ENCODE peak calls at places on chromosomes 1 and 21, in five cellular contexts. R, J, G, C and M are unnamed samples.

GRCh38 chr1:169451425-169451824 is 24.2 kb upstream of the CCDC181 start:
- DNase-seq in R (no peak), J (no peak), G (no peak), C (no peak), M (no peak)

GRCh38 chr1:40107290-40107959 is 10.4 kb upstream of the PPT1 start:
- DNase-seq in R (no peak), J (no peak), G (no peak), C (no peak), M (no peak)

GRCh38 chr1:215636258-215636965 is 69.3 kb downstream of the KCTD3 start:
- DNase-seq in R (no peak), J (peak; percentile 75), G (peak; percentile 70), C (no peak), M (peak; percentile 50)

GRCh38 chr1:179353546-179353945 is 12.2 kb upstream of the AXDND1 start:
- DNase-seq in R (no peak), J (peak; percentile 73), G (peak; percentile 71), C (no peak), M (peak; percentile 26)

GRCh38 chr21:41954654-41955499 is 1.1 kb upstream of the C2CD2 start:
- DNase-seq in R (no peak), J (no peak), G (no peak), C (no peak), M (no peak)

GRCh38 chr1:91912267-91912666 is 26.3 kb upstream of the TGFBR3 start:
- DNase-seq in R (no peak), J (no peak), G (no peak), C (no peak), M (no peak)

GRCh38 chr1:185681034-185681633 is 53.1 kb upstream of the HMCN1 start:
- DNase-seq in R (peak; percentile 12), J (no peak), G (peak; percentile 26), C (peak; percentile 41), M (no peak)

GRCh38 chr1:154729598-154729997 is 121.6 kb upstream of the ADAR start:
- DNase-seq in R (peak; percentile 16), J (no peak), G (no peak), C (no peak), M (no peak)

GRCh38 chr1:206708058-206708457 is 23.4 kb downstream of the MAPKAPK2 start:
- DNase-seq in R (no peak), J (peak; percentile 61), G (no peak), C (no peak), M (no peak)

GRCh38 chr1:229001467-229001866 is 266.2 kb downstream of the RHOU start:
- DNase-seq in R (no peak), J (no peak), G (no peak), C (peak; percentile 8), M (no peak)

GRCh38 chr1:54666333-54666732 is 24.7 kb downstream of the MROH7 start:
- DNase-seq in R (no peak), J (no peak), G (no peak), C (no peak), M (no peak)

GRCh38 chr1:194062526-194062925 is 876.1 kb upstream of the B3GALT2 start:
- DNase-seq in R (no peak), J (no peak), G (no peak), C (no peak), M (no peak)

GRCh38 chr1:178258521-178258920 is 164.6 kb downstream of the RASAL2 start:
- DNase-seq in R (no peak), J (no peak), G (peak; percentile 35), C (no peak), M (no peak)
- H3K36me3 ChIP-seq in R (no peaks in the 10 kb centered on the region), J (no peaks in the 10 kb centered on the region), G (no peaks in the 10 kb centered on the region), C (no peaks in the 10 kb centered on the region), M (no peaks in the 10 kb centered on the region)

GRCh38 chr1:226736001-226736907 is 2.8 kb downstream of the ITPKB start:
- DNase-seq in R (no peak), J (peak; percentile 86), G (no peak), C (peak; percentile 29), M (no peak)
- H3K4me3 ChIP-seq in R (no peak overlapping the region), J (peak overlapping the region; percentile 85), G (no peak overlapping the region), C (peak overlapping the region; percentile 99), M (no peak overlapping the region)

DNA sequence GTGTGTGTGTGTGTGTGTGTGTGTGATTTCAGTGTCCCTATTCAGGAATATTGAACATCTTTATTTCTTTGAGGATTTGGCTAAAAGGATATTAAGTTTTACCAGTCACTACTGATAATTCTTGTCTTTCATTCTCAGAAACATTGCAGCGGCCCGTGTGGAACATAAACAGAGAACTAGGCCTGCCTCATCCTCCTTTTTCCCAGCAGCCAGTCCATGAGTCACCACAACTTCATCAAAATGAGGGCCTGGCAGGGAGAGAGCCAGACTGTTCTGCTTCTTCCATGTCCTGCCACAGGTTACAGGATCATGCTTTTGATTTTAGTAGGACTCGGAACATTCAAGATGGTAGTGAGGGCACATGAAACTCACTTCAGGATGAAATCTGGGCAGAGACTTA is 50.7 kb downstream of the LRIG2 start:
- DNase-seq in R (no peak), J (no peak), G (peak; percentile 74), C (no peak), M (no peak)
- H3K36me3 ChIP-seq in R (peaks cover 81% of the 10 kb centered on the region), J (peaks cover 76% of the 10 kb centered on the region), G (peaks cover 5% of the 10 kb centered on the region), C (peaks cover 78% of the 10 kb centered on the region), M (peaks cover 16% of the 10 kb centered on the region)

GRCh38 chr1:164635074-164635783 is 76.2 kb downstream of the PBX1 start:
- DNase-seq in R (no peak), J (no peak), G (no peak), C (no peak), M (no peak)
- H3K4me3 ChIP-seq in R (no peak overlapping the region), J (no peak overlapping the region), G (no peak overlapping the region), C (no peak overlapping the region), M (no peak overlapping the region)

DNA sequence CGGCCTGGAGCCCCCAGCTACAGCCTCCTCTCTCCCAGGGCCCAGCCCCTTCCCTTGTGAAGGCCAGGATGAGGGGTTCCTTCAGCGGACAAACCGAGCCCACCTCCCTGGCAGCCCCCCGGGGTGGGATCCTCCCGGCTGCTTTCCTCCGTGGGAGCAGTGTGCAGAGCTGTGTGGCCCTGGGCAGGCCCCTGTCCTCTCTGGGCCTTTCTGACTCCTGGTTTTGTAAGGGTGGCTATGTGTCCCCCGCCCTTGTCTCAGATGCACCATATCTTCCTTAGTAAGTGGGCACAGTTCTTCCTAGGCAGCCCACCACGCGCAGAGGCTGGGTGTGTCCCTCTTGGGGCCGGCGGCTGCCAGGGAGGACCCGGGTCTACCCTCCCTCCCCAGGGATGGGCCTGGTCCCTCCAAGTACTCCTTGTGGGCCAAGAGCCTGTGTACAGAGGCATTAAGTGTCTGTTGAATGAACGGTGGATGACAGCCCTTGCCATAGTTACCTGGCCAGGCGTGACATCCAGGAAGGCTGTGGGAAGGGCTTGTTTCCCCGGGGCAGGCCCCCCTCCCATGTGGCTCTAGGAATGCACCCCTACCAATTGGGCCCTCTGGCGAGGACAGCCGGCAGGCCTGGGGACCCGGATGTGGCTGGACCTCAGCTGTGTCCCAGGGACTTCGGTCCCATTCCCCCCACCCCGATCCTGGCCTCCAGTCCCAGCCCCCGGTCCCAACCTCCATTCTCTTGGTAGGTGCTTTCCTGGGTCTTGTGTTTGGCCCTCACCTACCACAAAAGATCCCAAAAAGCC is 3.9 kb downstream of the SMIM1 start:
- DNase-seq in R (no peak), J (no peak), G (no peak), C (no peak), M (no peak)
- H3K36me3 ChIP-seq in R (peaks cover 30% of the 10 kb centered on the region), J (peaks cover 33% of the 10 kb centered on the region), G (peaks cover 5% of the 10 kb centered on the region), C (peaks cover 33% of the 10 kb centered on the region), M (peaks cover 15% of the 10 kb centered on the region)

DNA sequence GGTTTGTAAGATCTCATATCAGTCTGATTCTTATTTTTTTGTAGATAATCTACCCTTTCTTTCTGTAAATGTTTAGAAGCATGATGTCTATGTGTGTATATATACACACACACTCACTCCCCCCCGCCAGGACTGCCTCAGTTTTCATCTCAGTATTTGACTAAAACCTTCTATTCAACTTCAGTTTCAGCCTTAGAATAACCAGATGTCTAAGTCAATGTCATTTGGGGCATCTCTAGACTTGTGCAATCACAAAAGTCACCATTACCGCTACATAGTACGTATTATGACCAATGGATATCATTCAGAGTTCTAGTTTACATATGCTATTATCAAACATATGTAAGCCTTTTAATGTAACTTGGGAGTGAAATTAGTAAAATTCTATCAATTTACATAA is 53.3 kb upstream of the BOLA1 start:
- DNase-seq in R (no peak), J (no peak), G (no peak), C (no peak), M (no peak)
- H3K4me3 ChIP-seq in R (no peak overlapping the region), J (no peak overlapping the region), G (no peak overlapping the region), C (peak overlapping the region; percentile 24), M (no peak overlapping the region)

GRCh38 chr1:202944438-202944921 is 13.6 kb downstream of the ADIPOR1 start:
- DNase-seq in R (no peak), J (no peak), G (no peak), C (no peak), M (no peak)
- H3K36me3 ChIP-seq in R (peaks cover 87% of the 10 kb centered on the region), J (peaks cover 99% of the 10 kb centered on the region), G (peaks cover 13% of the 10 kb centered on the region), C (peaks cover 88% of the 10 kb centered on the region), M (peaks cover 19% of the 10 kb centered on the region)